ENCODE peak calls at places on chromosomes 12 and 14, in ten cellular contexts. One of them, this sample, is unnamed.

GRCh38 chr12:29692237-29692636 is 91.5 kb downstream of the TMTC1 start:
- DNase-seq in CD4-positive, alpha-beta memory T cell: no peak
- DNase-seq in left lung: no peak
- DNase-seq in spleen: no peak
- DNase-seq in fibroblast of pulmonary artery: no peak
- DNase-seq in cardiac fibroblast: no peak
- DNase-seq in transverse colon: no peak
- DNase-seq in astrocyte: no peak
- DNase-seq in aorta: no peak
- DNase-seq in right cardiac atrium: no peak
- DNase-seq in this sample: no peak

GRCh38 chr12:47079894-47080724 is at the start of gene AMIGO2:
- DNase-seq in CD4-positive, alpha-beta memory T cell: peak
- DNase-seq in left lung: peak
- DNase-seq in spleen: peak
- DNase-seq in fibroblast of pulmonary artery: peak
- DNase-seq in cardiac fibroblast: peak
- DNase-seq in transverse colon: peak
- DNase-seq in astrocyte: peak
- DNase-seq in aorta: peak
- DNase-seq in right cardiac atrium: peak
- DNase-seq in this sample: peak

GRCh38 chr12:100897240-100897639 is 102.7 kb downstream of the ANO4 start:
- DNase-seq in CD4-positive, alpha-beta memory T cell: no peak
- DNase-seq in left lung: no peak
- DNase-seq in spleen: no peak
- DNase-seq in fibroblast of pulmonary artery: no peak
- DNase-seq in cardiac fibroblast: no peak
- DNase-seq in transverse colon: no peak
- DNase-seq in astrocyte: no peak
- DNase-seq in aorta: no peak
- DNase-seq in right cardiac atrium: no peak
- DNase-seq in this sample: no peak

GRCh38 chr14:80996049-80996901 is 40.9 kb downstream of the TSHR start:
- DNase-seq in CD4-positive, alpha-beta memory T cell: peak
- DNase-seq in left lung: no peak
- DNase-seq in spleen: no peak
- DNase-seq in fibroblast of pulmonary artery: peak
- DNase-seq in cardiac fibroblast: peak
- DNase-seq in transverse colon: peak
- DNase-seq in astrocyte: peak
- DNase-seq in aorta: no peak
- DNase-seq in right cardiac atrium: no peak
- DNase-seq in this sample: no peak

GRCh38 chr14:21346532-21347135 is 37.2 kb downstream of the SUPT16H start:
- DNase-seq in CD4-positive, alpha-beta memory T cell: no peak
- DNase-seq in left lung: no peak
- DNase-seq in spleen: no peak
- DNase-seq in fibroblast of pulmonary artery: no peak
- DNase-seq in cardiac fibroblast: no peak
- DNase-seq in transverse colon: no peak
- DNase-seq in astrocyte: peak
- DNase-seq in aorta: no peak
- DNase-seq in right cardiac atrium: no peak
- DNase-seq in this sample: no peak

GRCh38 chr12:10191865-10192264 is 13.0 kb downstream of the TMEM52B start:
- DNase-seq in CD4-positive, alpha-beta memory T cell: no peak
- DNase-seq in left lung: no peak
- DNase-seq in spleen: no peak
- DNase-seq in fibroblast of pulmonary artery: peak
- DNase-seq in cardiac fibroblast: peak
- DNase-seq in transverse colon: no peak
- DNase-seq in astrocyte: peak
- DNase-seq in aorta: no peak
- DNase-seq in right cardiac atrium: no peak
- DNase-seq in this sample: no peak

GRCh38 chr14:74737753-74738325 is 24.9 kb downstream of the FCF1 start:
- DNase-seq in CD4-positive, alpha-beta memory T cell: no peak
- DNase-seq in left lung: no peak
- DNase-seq in spleen: no peak
- DNase-seq in fibroblast of pulmonary artery: no peak
- DNase-seq in cardiac fibroblast: peak
- DNase-seq in transverse colon: no peak
- DNase-seq in astrocyte: peak
- DNase-seq in aorta: no peak
- DNase-seq in right cardiac atrium: no peak
- DNase-seq in this sample: no peak

GRCh38 chr12:66584673-66585072 is 94.2 kb downstream of the GRIP1 start:
- DNase-seq in CD4-positive, alpha-beta memory T cell: no peak
- DNase-seq in left lung: no peak
- DNase-seq in spleen: no peak
- DNase-seq in fibroblast of pulmonary artery: no peak
- DNase-seq in cardiac fibroblast: no peak
- DNase-seq in transverse colon: no peak
- DNase-seq in astrocyte: peak
- DNase-seq in aorta: no peak
- DNase-seq in right cardiac atrium: no peak
- DNase-seq in this sample: no peak

GRCh38 chr12:117012189-117012805 is 86.9 kb downstream of the TESC start:
- DNase-seq in CD4-positive, alpha-beta memory T cell: no peak
- DNase-seq in left lung: no peak
- DNase-seq in spleen: no peak
- DNase-seq in fibroblast of pulmonary artery: no peak
- DNase-seq in cardiac fibroblast: peak
- DNase-seq in transverse colon: no peak
- DNase-seq in astrocyte: peak
- DNase-seq in aorta: no peak
- DNase-seq in right cardiac atrium: no peak
- DNase-seq in this sample: no peak

GRCh38 chr12:117007618-117008017 is 91.6 kb downstream of the TESC start:
- DNase-seq in CD4-positive, alpha-beta memory T cell: no peak
- DNase-seq in left lung: no peak
- DNase-seq in spleen: no peak
- DNase-seq in fibroblast of pulmonary artery: no peak
- DNase-seq in cardiac fibroblast: no peak
- DNase-seq in transverse colon: no peak
- DNase-seq in astrocyte: no peak
- DNase-seq in aorta: no peak
- DNase-seq in right cardiac atrium: no peak
- DNase-seq in this sample: no peak

GRCh38 chr12:117010693-117011451 is 88.3 kb downstream of the TESC start:
- DNase-seq in CD4-positive, alpha-beta memory T cell: no peak
- DNase-seq in left lung: no peak
- DNase-seq in spleen: no peak
- DNase-seq in fibroblast of pulmonary artery: peak
- DNase-seq in cardiac fibroblast: peak
- DNase-seq in transverse colon: no peak
- DNase-seq in astrocyte: no peak
- DNase-seq in aorta: no peak
- DNase-seq in right cardiac atrium: no peak
- DNase-seq in this sample: no peak

GRCh38 chr12:117006333-117006732 is 92.9 kb downstream of the TESC start:
- DNase-seq in CD4-positive, alpha-beta memory T cell: no peak
- DNase-seq in left lung: no peak
- DNase-seq in spleen: no peak
- DNase-seq in fibroblast of pulmonary artery: no peak
- DNase-seq in cardiac fibroblast: no peak
- DNase-seq in transverse colon: no peak
- DNase-seq in astrocyte: no peak
- DNase-seq in aorta: no peak
- DNase-seq in right cardiac atrium: no peak
- DNase-seq in this sample: no peak

DNA sequence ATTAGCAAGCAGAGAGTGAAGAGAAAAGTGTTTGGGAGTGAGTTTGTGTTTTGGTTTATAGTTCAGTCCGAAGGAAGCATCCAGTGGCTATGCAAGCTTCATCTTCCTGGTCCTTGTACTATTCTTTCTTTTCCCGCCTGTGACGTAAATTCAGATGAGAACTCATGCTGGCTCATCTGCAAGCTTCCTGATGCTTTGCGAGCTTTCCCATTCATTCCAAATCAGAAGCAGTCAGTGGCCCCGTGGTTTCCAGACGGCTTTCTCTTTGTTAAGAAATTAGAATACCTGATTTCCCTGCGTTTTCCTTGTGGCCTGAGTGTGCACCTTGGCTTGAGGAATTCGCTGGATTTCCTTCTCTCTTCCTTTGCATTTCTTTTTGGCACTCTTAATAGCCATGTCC is 89.5 kb downstream of the TESC start:
- DNase-seq in CD4-positive, alpha-beta memory T cell: no peak
- DNase-seq in left lung: no peak
- DNase-seq in spleen: no peak
- DNase-seq in fibroblast of pulmonary artery: no peak
- DNase-seq in cardiac fibroblast: no peak
- DNase-seq in transverse colon: no peak
- DNase-seq in astrocyte: no peak
- DNase-seq in aorta: no peak
- DNase-seq in right cardiac atrium: no peak
- DNase-seq in this sample: no peak
- H3K4me3 ChIP-seq in CD4-positive, alpha-beta memory T cell: no peak
- H3K4me3 ChIP-seq in left lung: no peak
- H3K4me3 ChIP-seq in spleen: no peak
- H3K4me3 ChIP-seq in fibroblast of pulmonary artery: no peak
- H3K4me3 ChIP-seq in cardiac fibroblast: no peak
- H3K4me3 ChIP-seq in transverse colon: no peak
- H3K4me3 ChIP-seq in astrocyte: no peak
- H3K4me3 ChIP-seq in aorta: no peak
- H3K4me3 ChIP-seq in right cardiac atrium: no peak
- H3K4me3 ChIP-seq in this sample: no peak

GRCh38 chr12:9114946-9115345 is 773 bp downstream of the A2M start:
- DNase-seq in CD4-positive, alpha-beta memory T cell: no peak
- DNase-seq in left lung: no peak
- DNase-seq in spleen: no peak
- DNase-seq in fibroblast of pulmonary artery: no peak
- DNase-seq in cardiac fibroblast: no peak
- DNase-seq in transverse colon: no peak
- DNase-seq in astrocyte: no peak
- DNase-seq in aorta: no peak
- DNase-seq in right cardiac atrium: no peak
- DNase-seq in this sample: no peak

GRCh38 chr12:9115731-9116689 is at the start of gene A2M:
- DNase-seq in CD4-positive, alpha-beta memory T cell: no peak
- DNase-seq in left lung: no peak
- DNase-seq in spleen: no peak
- DNase-seq in fibroblast of pulmonary artery: peak
- DNase-seq in cardiac fibroblast: peak
- DNase-seq in transverse colon: no peak
- DNase-seq in astrocyte: peak
- DNase-seq in aorta: no peak
- DNase-seq in right cardiac atrium: no peak
- DNase-seq in this sample: no peak

GRCh38 chr12:9120487-9121184 is 4.9 kb upstream of the A2M start:
- DNase-seq in CD4-positive, alpha-beta memory T cell: no peak
- DNase-seq in left lung: no peak
- DNase-seq in spleen: no peak
- DNase-seq in fibroblast of pulmonary artery: no peak
- DNase-seq in cardiac fibroblast: no peak
- DNase-seq in transverse colon: no peak
- DNase-seq in astrocyte: no peak
- DNase-seq in aorta: no peak
- DNase-seq in right cardiac atrium: no peak
- DNase-seq in this sample: no peak

GRCh38 chr12:9122166-9122609 is 6.5 kb upstream of the A2M start:
- DNase-seq in CD4-positive, alpha-beta memory T cell: no peak
- DNase-seq in left lung: no peak
- DNase-seq in spleen: no peak
- DNase-seq in fibroblast of pulmonary artery: no peak
- DNase-seq in cardiac fibroblast: no peak
- DNase-seq in transverse colon: no peak
- DNase-seq in astrocyte: no peak
- DNase-seq in aorta: no peak
- DNase-seq in right cardiac atrium: no peak
- DNase-seq in this sample: no peak

DNA sequence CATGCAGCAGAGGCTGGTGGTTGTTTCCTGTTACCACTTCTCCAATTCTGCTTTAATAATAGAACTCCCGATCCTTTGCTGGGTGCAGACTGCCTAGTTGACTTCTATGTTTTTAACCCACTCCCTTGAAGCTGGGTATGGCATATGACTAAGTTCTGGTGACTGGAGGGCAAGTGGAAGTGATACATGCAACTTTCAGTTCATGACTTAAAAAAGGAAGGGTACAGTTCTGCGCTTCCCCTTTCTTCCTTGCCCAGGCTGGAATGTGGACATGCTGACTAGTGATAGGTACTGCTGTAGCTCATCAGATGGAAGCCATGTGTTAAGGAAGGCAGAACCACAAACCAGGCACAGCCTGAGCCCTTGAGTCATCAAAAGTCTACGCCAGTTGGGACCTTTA is 2.4 kb upstream of the A2M start:
- DNase-seq in CD4-positive, alpha-beta memory T cell: no peak
- DNase-seq in left lung: no peak
- DNase-seq in spleen: no peak
- DNase-seq in fibroblast of pulmonary artery: no peak
- DNase-seq in cardiac fibroblast: peak
- DNase-seq in transverse colon: no peak
- DNase-seq in astrocyte: no peak
- DNase-seq in aorta: peak
- DNase-seq in right cardiac atrium: peak
- DNase-seq in this sample: no peak
- H3K4me3 ChIP-seq in CD4-positive, alpha-beta memory T cell: no peak
- H3K4me3 ChIP-seq in left lung: no peak
- H3K4me3 ChIP-seq in spleen: no peak
- H3K4me3 ChIP-seq in fibroblast of pulmonary artery: no peak
- H3K4me3 ChIP-seq in cardiac fibroblast: no peak
- H3K4me3 ChIP-seq in transverse colon: no peak
- H3K4me3 ChIP-seq in astrocyte: no peak
- H3K4me3 ChIP-seq in aorta: peak
- H3K4me3 ChIP-seq in right cardiac atrium: no peak
- H3K4me3 ChIP-seq in this sample: no peak

DNA sequence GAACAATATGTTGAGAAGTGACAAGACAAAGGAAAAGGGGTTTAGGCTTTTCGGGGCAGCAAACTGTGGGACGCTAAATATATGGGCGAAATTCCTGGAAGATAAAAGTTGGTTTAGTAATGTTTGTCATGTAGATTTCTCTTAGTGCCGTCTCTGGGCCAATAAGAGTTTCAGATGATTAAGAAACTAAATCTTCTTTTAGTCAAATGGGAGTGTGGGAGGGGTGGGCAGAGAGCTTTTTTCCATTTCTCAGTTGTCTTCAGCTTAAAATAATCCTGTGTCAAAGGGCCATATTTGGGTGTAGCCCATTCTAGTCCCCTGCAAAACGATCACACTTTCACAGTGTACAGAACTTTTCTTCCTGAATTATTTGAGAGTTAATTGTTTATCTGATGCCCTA is 41.6 kb upstream of the FUT8 start:
- DNase-seq in CD4-positive, alpha-beta memory T cell: no peak
- DNase-seq in left lung: no peak
- DNase-seq in spleen: no peak
- DNase-seq in fibroblast of pulmonary artery: no peak
- DNase-seq in cardiac fibroblast: no peak
- DNase-seq in transverse colon: no peak
- DNase-seq in astrocyte: no peak
- DNase-seq in aorta: no peak
- DNase-seq in right cardiac atrium: no peak
- DNase-seq in this sample: no peak
- H3K4me3 ChIP-seq in CD4-positive, alpha-beta memory T cell: no peak
- H3K4me3 ChIP-seq in left lung: no peak
- H3K4me3 ChIP-seq in spleen: no peak
- H3K4me3 ChIP-seq in fibroblast of pulmonary artery: no peak
- H3K4me3 ChIP-seq in cardiac fibroblast: no peak
- H3K4me3 ChIP-seq in transverse colon: no peak
- H3K4me3 ChIP-seq in astrocyte: no peak
- H3K4me3 ChIP-seq in aorta: no peak
- H3K4me3 ChIP-seq in right cardiac atrium: no peak
- H3K4me3 ChIP-seq in this sample: no peak

DNA sequence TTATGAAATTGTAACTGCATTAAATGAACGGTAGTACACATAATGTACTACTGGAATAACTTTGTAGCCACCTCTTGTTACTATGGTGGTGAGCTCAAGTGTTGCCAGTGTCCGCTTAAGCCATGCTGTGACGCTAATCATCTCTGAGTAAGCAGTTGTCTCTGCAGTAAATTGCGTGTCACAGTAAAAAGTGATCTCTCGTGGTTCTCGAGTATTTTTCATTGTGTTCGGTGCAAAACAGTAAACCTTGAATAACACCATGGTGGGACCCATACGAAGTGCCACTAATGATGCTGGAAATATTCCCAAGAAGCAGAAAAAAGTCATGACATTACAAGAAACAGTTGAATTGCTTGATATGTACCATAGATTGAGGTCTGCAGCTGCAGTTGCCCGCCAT is 524.8 kb downstream of the SOX5 start:
- DNase-seq in CD4-positive, alpha-beta memory T cell: no peak
- DNase-seq in left lung: no peak
- DNase-seq in spleen: no peak
- DNase-seq in fibroblast of pulmonary artery: no peak
- DNase-seq in cardiac fibroblast: no peak
- DNase-seq in transverse colon: no peak
- DNase-seq in astrocyte: no peak
- DNase-seq in aorta: no peak
- DNase-seq in right cardiac atrium: no peak
- DNase-seq in this sample: no peak
- H3K4me3 ChIP-seq in CD4-positive, alpha-beta memory T cell: no peak
- H3K4me3 ChIP-seq in left lung: no peak
- H3K4me3 ChIP-seq in spleen: no peak
- H3K4me3 ChIP-seq in fibroblast of pulmonary artery: no peak
- H3K4me3 ChIP-seq in cardiac fibroblast: no peak
- H3K4me3 ChIP-seq in transverse colon: no peak
- H3K4me3 ChIP-seq in astrocyte: no peak
- H3K4me3 ChIP-seq in aorta: no peak
- H3K4me3 ChIP-seq in right cardiac atrium: no peak
- H3K4me3 ChIP-seq in this sample: no peak